ENCODE peak calls at places on chromosomes 13 and 19, in seven cellular contexts. N is HCT116, O is PC-3, U is GM23248, G is hepatocyte, J is OCI-LY7, M is neural progenitor cell. V is an unnamed sample.

GRCh38 chr13:50277127-50277526 is 261.9 kb downstream of the KCNRG start:
- DNase-seq in N (no peak), O (no peak), U (no peak), G (no peak), J (no peak), M (no peak), V (no peak)

GRCh38 chr13:25067054-25067453 is 28.9 kb upstream of the PABPC3 start:
- DNase-seq in N (no peak), O (no peak), U (no peak), G (no peak), J (no peak), M (peak; percentile 23), V (peak; percentile 42)

GRCh38 chr19:44748426-44749254 is at the start of gene BCL3:
- DNase-seq in N (no peak), O (peak; percentile 67), U (peak; percentile 79), G (peak; percentile 92), J (peak; percentile 82), M (peak; percentile 53), V (peak; percentile 25)

GRCh38 chr13:31965361-31966066 is 66.1 kb upstream of the FRY start:
- DNase-seq in N (no peak), O (no peak), U (peak; percentile 60), G (peak; percentile 51), J (no peak), M (no peak), V (no peak)

GRCh38 chr13:109687559-109688448 is 98.6 kb downstream of the IRS2 start:
- DNase-seq in N (no peak), O (no peak), U (no peak), G (peak; percentile 22), J (no peak), M (peak; percentile 63), V (no peak)

GRCh38 chr13:32117696-32118095 is 86.1 kb downstream of the FRY start:
- DNase-seq in N (no peak), O (no peak), U (no peak), G (no peak), J (no peak), M (no peak), V (no peak)

GRCh38 chr13:75636339-75637095 is 387 bp downstream of the LMO7 start:
- DNase-seq in N (no peak), O (peak; percentile 36), U (peak; percentile 79), G (peak; percentile 43), J (peak; percentile 58), M (peak; percentile 61), V (peak; percentile 70)

GRCh38 chr19:58556633-58557252 is 1.7 kb downstream of the UBE2M start:
- DNase-seq in N (no peak), O (no peak), U (no peak), G (no peak), J (no peak), M (no peak), V (no peak)

GRCh38 chr13:27353166-27353583 is 71.2 kb upstream of the GTF3A start:
- DNase-seq in N (no peak), O (peak; percentile 74), U (peak; percentile 40), G (peak; percentile 57), J (peak; percentile 38), M (no peak), V (no peak)

GRCh38 chr13:86892330-86892729 is 778.8 kb upstream of the SLITRK5 start:
- DNase-seq in N (no peak), O (no peak), U (no peak), G (no peak), J (no peak), M (no peak), V (no peak)

GRCh38 chr13:41505209-41505835 is 48.0 kb downstream of the RGCC start:
- DNase-seq in N (no peak), O (peak; percentile 8), U (peak; percentile 94), G (no peak), J (no peak), M (no peak), V (no peak)

GRCh38 chr13:108779308-108779707 is 149.9 kb downstream of the MYO16 start:
- DNase-seq in N (no peak), O (no peak), U (no peak), G (no peak), J (no peak), M (no peak), V (peak; percentile 11)

GRCh38 chr13:48775804-48776203 is 122.1 kb downstream of the CYSLTR2 start:
- DNase-seq in N (no peak), O (peak; percentile 67), U (peak; percentile 96), G (peak; percentile 16), J (no peak), M (no peak), V (no peak)

GRCh38 chr19:10884273-10884672 is 12.9 kb downstream of the CARM1 start:
- DNase-seq in N (peak; percentile 13), O (peak; percentile 65), U (peak; percentile 87), G (peak; percentile 60), J (no peak), M (no peak), V (no peak)

GRCh38 chr13:80235559-80236296 is 105.2 kb downstream of the SPRY2 start:
- DNase-seq in N (no peak), O (peak; percentile 85), U (peak; percentile 13), G (peak; percentile 35), J (no peak), M (no peak), V (peak; percentile 21)

GRCh38 chr19:50328257-50329145 is 676 bp downstream of the KCNC3 start:
- DNase-seq in N (no peak), O (peak; percentile 39), U (peak; percentile 55), G (peak; percentile 46), J (peak; percentile 65), M (peak; percentile 55), V (peak; percentile 64)

GRCh38 chr13:112137144-112137543 is 70.2 kb downstream of the SOX1 start:
- DNase-seq in N (no peak), O (no peak), U (no peak), G (no peak), J (no peak), M (no peak), V (no peak)

GRCh38 chr19:19049406-19049805 is 14.4 kb upstream of the SLC25A42 start:
- DNase-seq in N (no peak), O (no peak), U (peak; percentile 18), G (no peak), J (no peak), M (no peak), V (no peak)

GRCh38 chr13:114284680-114285079 is 3.3 kb downstream of the UPF3A start:
- DNase-seq in N (no peak), O (no peak), U (no peak), G (no peak), J (no peak), M (no peak), V (no peak)

GRCh38 chr19:11848594-11849263 is at the start of gene ZNF439:
- DNase-seq in N (no peak), O (peak; percentile 83), U (peak; percentile 93), G (peak; percentile 86), J (peak; percentile 97), M (peak; percentile 80), V (peak; percentile 97)

GRCh38 chr13:29676535-29676934 is 81.0 kb upstream of the SLC7A1 start:
- DNase-seq in N (no peak), O (no peak), U (peak; percentile 80), G (peak; percentile 11), J (no peak), M (no peak), V (no peak)
- TF ChIP-seq EZH2phosphoT487 in N (no peak), O (no peak), U (no peak), G (no peak), J (no peak), M (no peak), V (no peak)

GRCh38 chr13:106565127-106565775 is 2.7 kb downstream of the ARGLU1 start:
- DNase-seq in N (no peak), O (no peak), U (no peak), G (no peak), J (no peak), M (peak; percentile 28), V (no peak)

GRCh38 chr13:106562301-106562700 is 5.6 kb downstream of the ARGLU1 start:
- DNase-seq in N (no peak), O (no peak), U (no peak), G (no peak), J (no peak), M (no peak), V (no peak)

GRCh38 chr13:106560791-106561190 is 7.1 kb downstream of the ARGLU1 start:
- DNase-seq in N (no peak), O (no peak), U (no peak), G (no peak), J (no peak), M (no peak), V (no peak)

GRCh38 chr13:106558527-106558926 is 9.4 kb downstream of the ARGLU1 start:
- DNase-seq in N (no peak), O (no peak), U (no peak), G (no peak), J (no peak), M (no peak), V (no peak)

GRCh38 chr13:106561551-106562170 is 6.3 kb downstream of the ARGLU1 start:
- DNase-seq in N (no peak), O (no peak), U (no peak), G (peak; percentile 27), J (no peak), M (peak; percentile 55), V (no peak)
- TF ChIP-seq EZH2phosphoT487 in N (no peak), O (no peak), U (no peak), G (no peak), J (no peak), M (no peak), V (no peak)

DNA sequence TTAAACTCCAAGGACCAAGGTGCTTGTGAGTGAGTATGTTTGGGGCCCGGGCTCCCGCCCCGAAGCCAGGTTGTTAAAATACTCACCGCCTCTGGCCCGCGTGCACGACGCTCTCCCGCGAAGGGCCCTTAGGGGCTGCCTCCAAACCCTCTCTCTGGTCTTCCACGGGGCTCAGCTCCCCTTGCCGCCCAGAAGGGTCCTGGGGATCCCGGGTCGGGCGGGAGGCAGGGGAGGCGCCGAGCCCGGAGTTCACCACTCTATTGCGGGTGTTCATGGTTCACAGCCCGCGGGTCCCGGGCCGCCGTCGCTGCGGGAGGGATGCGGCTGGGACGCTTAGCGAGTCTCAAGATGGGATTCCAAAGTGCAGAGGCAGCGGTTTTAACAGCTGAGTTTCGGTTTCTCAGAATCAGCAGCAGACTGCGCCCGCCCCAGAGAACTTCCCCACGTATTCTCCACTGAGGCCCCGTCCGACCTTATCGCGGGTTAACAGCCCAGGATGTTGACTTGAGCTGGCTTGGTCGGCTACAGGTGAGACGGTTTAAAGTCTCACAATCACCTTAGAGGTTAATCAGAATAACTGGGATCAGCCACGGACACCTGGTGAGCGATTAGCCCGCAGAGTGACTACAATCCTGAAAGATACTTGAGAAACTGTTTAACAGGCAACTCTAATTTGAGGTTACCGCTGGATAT is at the start of gene EPSTI1:
- DNase-seq in N (no peak), O (peak; percentile 7), U (peak; percentile 84), G (peak; percentile 85), J (peak; percentile 75), M (peak; percentile 68), V (peak; percentile 73)
- TF ChIP-seq EZH2phosphoT487 in N (no peak), O (no peak), U (no peak), G (no peak), J (no peak), M (peak; percentile 39), V (no peak)

GRCh38 chr13:78437781-78438180 is 165.6 kb downstream of the POU4F1 start:
- DNase-seq in N (no peak), O (no peak), U (no peak), G (no peak), J (no peak), M (no peak), V (no peak)
- TF ChIP-seq EZH2phosphoT487 in N (no peak), O (no peak), U (no peak), G (no peak), J (no peak), M (no peak), V (no peak)

V was measured in GM23338.